ENCODE peak calls at places on chromosomes 4 and X, in five cellular contexts. F is K562, N is endothelial cell of umbilical vein, H is HCT116, E is SK-N-SH. C is an unnamed sample.

GRCh38 chrX:54029543-54030143 is 14.6 kb downstream of the PHF8 start:
- DNase-seq in F (no peak), N (no peak), H (no peak), E (no peak), C (no peak)

GRCh38 chr4:141002323-141002805 is 130.9 kb downstream of the RNF150 start:
- DNase-seq in F (no peak), N (no peak), H (no peak), E (no peak), C (no peak)

GRCh38 chr4:128979934-128980333 is 113.4 kb downstream of the SCLT1 start:
- DNase-seq in F (peak; percentile 24), N (peak; percentile 72), H (no peak), E (peak; percentile 15), C (no peak)

GRCh38 chr4:20895988-20896387 is 195.7 kb downstream of the PACRGL start:
- DNase-seq in F (no peak), N (no peak), H (no peak), E (no peak), C (no peak)

GRCh38 chrX:29419774-29420553 is 795.4 kb upstream of the MAGEB2 start:
- DNase-seq in F (no peak), N (peak; percentile 71), H (peak; percentile 21), E (no peak), C (no peak)

GRCh38 chr4:25843340-25844097 is 19.3 kb downstream of the SEL1L3 start:
- DNase-seq in F (no peak), N (no peak), H (no peak), E (no peak), C (no peak)

GRCh38 chr4:20430555-20430954 is 178.8 kb downstream of the SLIT2 start:
- DNase-seq in F (no peak), N (no peak), H (no peak), E (no peak), C (no peak)

GRCh38 chr4:151099976-151100417 is 569 bp downstream of the RPS3A start:
- DNase-seq in F (peak; percentile 31), N (no peak), H (no peak), E (peak; percentile 37), C (no peak)

GRCh38 chrX:135453381-135453780 is 31.6 kb downstream of the SMIM10L2A start:
- DNase-seq in F (no peak), N (no peak), H (no peak), E (no peak), C (no peak)

GRCh38 chr4:89438102-89438831 is 130.7 kb upstream of the GPRIN3 start:
- DNase-seq in F (peak; percentile 19), N (peak; percentile 42), H (peak; percentile 72), E (peak; percentile 34), C (no peak)

GRCh38 chr4:97496298-97496873 is 646.9 kb downstream of the STPG2 start:
- DNase-seq in F (no peak), N (peak; percentile 27), H (peak; percentile 73), E (no peak), C (no peak)

GRCh38 chr4:164935363-164935762 is 42.1 kb downstream of the TRIM61 start:
- DNase-seq in F (no peak), N (no peak), H (peak; percentile 27), E (peak; percentile 17), C (no peak)

GRCh38 chr4:20359692-20360091 is 108.0 kb downstream of the SLIT2 start:
- DNase-seq in F (no peak), N (no peak), H (no peak), E (no peak), C (no peak)

GRCh38 chrX:17967888-17968287 is 106.8 kb upstream of the RAI2 start:
- DNase-seq in F (no peak), N (no peak), H (no peak), E (no peak), C (no peak)

GRCh38 chr4:13840573-13841185 is 213.2 kb upstream of the BOD1L1 start:
- DNase-seq in F (no peak), N (no peak), H (no peak), E (no peak), C (no peak)

GRCh38 chrX:130304587-130305368 is 34.9 kb upstream of the SLC25A14 start:
- DNase-seq in F (no peak), N (no peak), H (no peak), E (no peak), C (no peak)

GRCh38 chrX:9609987-9610386 is 145.1 kb downstream of the TBL1X start:
- DNase-seq in F (no peak), N (no peak), H (no peak), E (no peak), C (no peak)

GRCh38 chrX:38929966-38930421 is 128.7 kb downstream of the MID1IP1 start:
- DNase-seq in F (peak; percentile 15), N (no peak), H (no peak), E (no peak), C (no peak)

GRCh38 chrX:12972867-12973560 is 1.9 kb upstream of the TMSB4X start:
- DNase-seq in F (no peak), N (no peak), H (no peak), E (no peak), C (no peak)

GRCh38 chr4:8675383-8675782 is 82.8 kb downstream of the CPZ start:
- DNase-seq in F (peak; percentile 52), N (no peak), H (no peak), E (no peak), C (no peak)

GRCh38 chrX:21745756-21746155 is 12.2 kb downstream of the SMPX start:
- DNase-seq in F (peak; percentile 9), N (peak; percentile 24), H (no peak), E (peak; percentile 15), C (no peak)

GRCh38 chrX:10582945-10583344 is 37.4 kb downstream of the MID1 start:
- DNase-seq in F (no peak), N (peak; percentile 32), H (no peak), E (no peak), C (no peak)

GRCh38 chr4:77179512-77179911 is 22.5 kb downstream of the CCNG2 start:
- DNase-seq in F (no peak), N (no peak), H (no peak), E (peak; percentile 15), C (no peak)

DNA sequence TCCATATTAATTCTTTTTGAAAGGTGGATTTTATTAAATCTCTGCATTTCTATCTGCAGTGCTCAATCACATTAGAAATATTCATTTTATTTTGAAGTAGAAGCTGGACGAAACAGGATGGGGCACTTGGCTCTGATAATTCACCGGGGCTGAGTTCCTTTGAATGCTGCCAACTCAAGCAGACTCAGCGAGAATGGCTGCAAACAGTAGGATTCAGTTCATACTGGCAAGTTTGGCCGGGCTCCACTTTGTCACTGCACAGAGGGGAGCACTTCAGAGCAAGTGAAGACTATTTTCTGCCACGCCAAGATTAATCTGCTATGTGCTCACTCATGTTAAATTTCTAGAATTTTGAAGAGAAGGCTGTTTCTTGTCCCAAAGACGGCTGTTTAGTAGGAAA is 30.7 kb upstream of the KLHL8 start:
- DNase-seq in F (no peak), N (peak; percentile 42), H (no peak), E (no peak), C (no peak)
- TF ChIP-seq POLR2AphosphoS5 in F (no peak), N (no peak), H (no peak), E (no peak), C (no peak)

GRCh38 chr4:163164110-163164509 is 2.6 kb downstream of the NAF1 start:
- DNase-seq in F (no peak), N (no peak), H (no peak), E (no peak), C (no peak)
- H3K36me3 ChIP-seq in F (peaks cover 52% of the 10 kb centered on the region), N (peaks cover 6% of the 10 kb centered on the region), H (peaks cover 21% of the 10 kb centered on the region), E (peaks cover 34% of the 10 kb centered on the region), C (peaks cover 6% of the 10 kb centered on the region)

GRCh38 chr4:184383497-184384055 is 90.8 kb downstream of the IRF2 start:
- DNase-seq in F (no peak), N (peak; percentile 89), H (peak; percentile 24), E (no peak), C (no peak)
- H3K4me1 ChIP-seq in F (peaks cover 54% of the 10 kb centered on the region), N (peaks cover 52% of the 10 kb centered on the region), H (peaks cover 16% of the 10 kb centered on the region), E (peaks cover 12% of the 10 kb centered on the region), C (peaks cover 50% of the 10 kb centered on the region)

GRCh38 chr4:41095192-41095872 is 119.0 kb downstream of the APBB2 start:
- DNase-seq in F (no peak), N (no peak), H (no peak), E (no peak), C (no peak)
- TF ChIP-seq POLR2AphosphoS5 in F (no peak), N (no peak), H (no peak), E (no peak), C (no peak)

DNA sequence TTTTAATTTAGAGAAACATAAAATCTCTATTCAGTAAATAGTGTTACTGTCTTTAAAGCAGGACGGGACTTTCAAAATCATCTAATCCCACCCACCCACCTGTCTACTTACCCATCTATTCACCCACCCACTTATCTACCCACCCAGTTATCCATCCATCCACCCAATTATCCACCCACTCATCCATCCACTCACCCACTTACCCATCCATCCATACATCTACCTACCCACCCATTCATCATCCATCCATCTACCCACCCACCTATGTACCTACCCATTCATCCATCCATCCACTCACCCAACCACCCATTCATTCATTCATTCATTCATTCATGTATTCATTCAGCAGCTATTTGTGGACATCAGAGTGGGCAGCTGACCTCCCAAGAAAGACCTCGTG is 30.6 kb downstream of the MAN2B2 start:
- DNase-seq in F (no peak), N (no peak), H (no peak), E (no peak), C (no peak)
- H3K36me3 ChIP-seq in F (peaks cover 3% of the 10 kb centered on the region), N (no peaks in the 10 kb centered on the region), H (peaks cover 7% of the 10 kb centered on the region), E (peaks cover 21% of the 10 kb centered on the region), C (no peaks in the 10 kb centered on the region)